ENCODE peak calls at places on chromosomes 2 and 18, in five cellular contexts. One of them, this sample, is unnamed. For H3K36me3, the result is how much of the 10 kb centered on the place peaks cover.

GRCh38 chr2:10983711-10984110 is 72.0 kb downstream of the KCNF1 start:
- DNase-seq in HCT116: no peak
- DNase-seq in SK-N-SH: no peak
- DNase-seq in Panc1: no peak
- DNase-seq in GM12878: no peak
- DNase-seq in this sample: no peak

GRCh38 chr2:152154462-152154861 is 21.1 kb downstream of the STAM2 start:
- DNase-seq in HCT116: no peak
- DNase-seq in GM12878: no peak
- DNase-seq in Panc1: no peak
- DNase-seq in SK-N-SH: no peak
- DNase-seq in this sample: no peak

GRCh38 chr2:68807821-68808266 is 63.4 kb downstream of the BMP10 start:
- DNase-seq in GM12878: no peak
- DNase-seq in HCT116: no peak
- DNase-seq in Panc1: no peak
- DNase-seq in SK-N-SH: no peak
- DNase-seq in this sample: no peak

GRCh38 chr2:235026649-235027557 is 75.1 kb downstream of the SH3BP4 start:
- DNase-seq in HCT116: peak
- DNase-seq in GM12878: no peak
- DNase-seq in Panc1: no peak
- DNase-seq in SK-N-SH: no peak
- DNase-seq in this sample: no peak

GRCh38 chr2:68926782-68927181 is 25.9 kb downstream of the GKN2 start:
- DNase-seq in Panc1: no peak
- DNase-seq in GM12878: no peak
- DNase-seq in SK-N-SH: no peak
- DNase-seq in HCT116: no peak
- DNase-seq in this sample: no peak

GRCh38 chr18:9708882-9709877 is 1.1 kb downstream of the RAB31 start:
- DNase-seq in HCT116: no peak
- DNase-seq in SK-N-SH: no peak
- DNase-seq in GM12878: no peak
- DNase-seq in Panc1: no peak
- DNase-seq in this sample: no peak

GRCh38 chr2:237801466-237801865 is 2.9 kb downstream of the RBM44 start:
- DNase-seq in HCT116: no peak
- DNase-seq in Panc1: no peak
- DNase-seq in GM12878: no peak
- DNase-seq in SK-N-SH: no peak
- DNase-seq in this sample: no peak

GRCh38 chr2:10097352-10098148 is 17.3 kb upstream of the CYS1 start:
- DNase-seq in GM12878: no peak
- DNase-seq in Panc1: peak
- DNase-seq in SK-N-SH: peak
- DNase-seq in HCT116: no peak
- DNase-seq in this sample: peak

GRCh38 chr2:222817628-222818027 is 43.2 kb upstream of the ACSL3 start:
- DNase-seq in Panc1: no peak
- DNase-seq in GM12878: no peak
- DNase-seq in HCT116: peak
- DNase-seq in SK-N-SH: no peak
- DNase-seq in this sample: no peak

GRCh38 chr2:222732774-222733173 is 61.3 kb downstream of the MOGAT1 start:
- DNase-seq in SK-N-SH: no peak
- DNase-seq in Panc1: no peak
- DNase-seq in GM12878: no peak
- DNase-seq in HCT116: no peak
- DNase-seq in this sample: no peak

GRCh38 chr2:202050652-202051051 is 17.0 kb downstream of the FZD7 start:
- DNase-seq in HCT116: no peak
- DNase-seq in Panc1: no peak
- DNase-seq in SK-N-SH: no peak
- DNase-seq in GM12878: no peak
- DNase-seq in this sample: no peak

GRCh38 chr2:202051499-202052161 is 18.0 kb downstream of the FZD7 start:
- DNase-seq in GM12878: no peak
- DNase-seq in SK-N-SH: no peak
- DNase-seq in Panc1: no peak
- DNase-seq in HCT116: no peak
- DNase-seq in this sample: no peak

GRCh38 chr2:202052235-202052634 is 18.6 kb downstream of the FZD7 start:
- DNase-seq in HCT116: no peak
- DNase-seq in Panc1: no peak
- DNase-seq in GM12878: no peak
- DNase-seq in SK-N-SH: no peak
- DNase-seq in this sample: no peak

GRCh38 chr2:202049092-202049728 is 15.6 kb downstream of the FZD7 start:
- DNase-seq in HCT116: no peak
- DNase-seq in Panc1: no peak
- DNase-seq in GM12878: no peak
- DNase-seq in SK-N-SH: no peak
- DNase-seq in this sample: no peak

DNA sequence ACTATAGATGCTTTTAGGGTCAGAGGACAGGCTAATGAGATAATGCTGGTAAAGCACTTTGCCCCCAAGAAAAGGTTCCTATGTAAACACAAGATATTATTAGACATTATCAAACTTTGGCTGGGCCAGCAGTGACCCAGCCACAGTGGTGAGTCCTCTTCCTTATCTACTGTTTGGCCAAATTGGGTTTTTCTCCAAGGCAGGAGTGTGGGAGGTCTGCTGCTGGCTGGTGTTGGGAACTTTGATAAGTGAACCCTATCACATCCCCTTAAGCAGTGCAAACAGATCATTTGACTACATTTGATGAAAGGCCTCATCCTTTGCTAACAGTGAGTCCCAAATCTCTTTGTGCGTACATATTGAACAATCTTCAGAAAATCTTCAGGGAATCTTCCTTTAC is 16.2 kb downstream of the FZD7 start:
- DNase-seq in HCT116: no peak
- DNase-seq in GM12878: no peak
- DNase-seq in SK-N-SH: no peak
- DNase-seq in Panc1: no peak
- DNase-seq in this sample: peak
- TF ChIP-seq SIN3A in HCT116: no peak
- TF ChIP-seq SIN3A in GM12878: no peak
- TF ChIP-seq SIN3A in SK-N-SH: no peak
- TF ChIP-seq SIN3A in Panc1: no peak
- TF ChIP-seq SIN3A in this sample: no peak

GRCh38 chr2:241417626-241418025 is 61.5 kb downstream of the FARP2 start:
- DNase-seq in HCT116: no peak
- DNase-seq in SK-N-SH: no peak
- DNase-seq in Panc1: no peak
- DNase-seq in GM12878: no peak
- DNase-seq in this sample: no peak
- H3K36me3 ChIP-seq in HCT116: under half
- H3K36me3 ChIP-seq in SK-N-SH: half or more
- H3K36me3 ChIP-seq in Panc1: under half
- H3K36me3 ChIP-seq in GM12878: under half
- H3K36me3 ChIP-seq in this sample: half or more

GRCh38 chr2:64461271-64462058 is 7.5 kb downstream of the LGALSL start:
- DNase-seq in GM12878: no peak
- DNase-seq in SK-N-SH: no peak
- DNase-seq in HCT116: no peak
- DNase-seq in Panc1: no peak
- DNase-seq in this sample: no peak
- TF ChIP-seq SIN3A in GM12878: no peak
- TF ChIP-seq SIN3A in SK-N-SH: no peak
- TF ChIP-seq SIN3A in HCT116: no peak
- TF ChIP-seq SIN3A in Panc1: no peak
- TF ChIP-seq SIN3A in this sample: no peak

GRCh38 chr2:46977266-46977665 is 61.7 kb upstream of the MCFD2 start:
- DNase-seq in HCT116: no peak
- DNase-seq in SK-N-SH: no peak
- DNase-seq in Panc1: no peak
- DNase-seq in GM12878: no peak
- DNase-seq in this sample: no peak
- H3K36me3 ChIP-seq in HCT116: under half
- H3K36me3 ChIP-seq in SK-N-SH: under half
- H3K36me3 ChIP-seq in Panc1: under half
- H3K36me3 ChIP-seq in GM12878: under half
- H3K36me3 ChIP-seq in this sample: under half

DNA sequence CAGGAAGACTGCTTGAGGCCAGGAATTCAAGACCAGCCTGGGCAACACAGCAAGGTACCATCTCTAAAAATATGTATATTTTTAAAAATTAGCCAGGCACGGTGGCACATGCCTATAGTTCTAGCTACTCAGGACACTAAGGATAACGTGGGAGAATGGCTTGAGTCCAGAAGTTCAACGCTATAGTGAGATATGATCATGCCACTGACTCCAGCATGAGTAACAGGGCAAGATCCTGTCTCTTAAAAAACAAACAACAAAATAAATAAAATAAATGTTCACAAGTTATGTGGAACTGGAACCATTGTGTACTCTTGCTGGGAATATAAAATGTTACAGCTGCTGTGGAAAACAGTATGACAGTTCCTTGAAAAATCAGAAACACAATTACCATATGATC is 47.2 kb downstream of the USP34 start:
- DNase-seq in GM12878: no peak
- DNase-seq in SK-N-SH: no peak
- DNase-seq in HCT116: no peak
- DNase-seq in Panc1: peak
- DNase-seq in this sample: no peak
- TF ChIP-seq SIN3A in GM12878: no peak
- TF ChIP-seq SIN3A in SK-N-SH: no peak
- TF ChIP-seq SIN3A in HCT116: no peak
- TF ChIP-seq SIN3A in Panc1: no peak
- TF ChIP-seq SIN3A in this sample: no peak

GRCh38 chr2:23753291-23754006 is 173.5 kb downstream of the ATAD2B start:
- DNase-seq in SK-N-SH: no peak
- DNase-seq in Panc1: no peak
- DNase-seq in GM12878: no peak
- DNase-seq in HCT116: no peak
- DNase-seq in this sample: no peak
- H3K36me3 ChIP-seq in SK-N-SH: under half
- H3K36me3 ChIP-seq in Panc1: under half
- H3K36me3 ChIP-seq in GM12878: under half
- H3K36me3 ChIP-seq in HCT116: under half
- H3K36me3 ChIP-seq in this sample: under half

DNA sequence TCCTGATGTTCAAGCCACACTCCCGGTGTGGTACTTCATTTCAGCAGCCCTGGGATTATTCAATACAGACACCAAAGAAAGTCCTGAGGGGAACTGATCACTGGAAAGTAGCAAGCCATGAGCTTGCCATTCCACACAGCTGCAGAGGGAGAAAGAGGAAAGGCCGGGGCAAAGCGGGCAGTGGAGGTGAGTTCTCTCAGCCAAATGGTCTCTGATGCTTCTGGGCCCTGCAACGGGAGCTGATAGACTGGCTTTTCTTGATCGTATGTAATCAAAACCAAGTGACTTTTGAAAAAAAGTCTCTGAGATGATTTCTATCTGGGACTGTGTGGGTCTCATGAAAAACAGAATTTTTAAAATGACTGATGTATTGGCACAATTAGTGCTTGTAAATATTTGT is 152.9 kb downstream of the ALPK2 start:
- DNase-seq in SK-N-SH: no peak
- DNase-seq in HCT116: no peak
- DNase-seq in Panc1: no peak
- DNase-seq in GM12878: no peak
- DNase-seq in this sample: no peak
- TF ChIP-seq SIN3A in SK-N-SH: no peak
- TF ChIP-seq SIN3A in HCT116: no peak
- TF ChIP-seq SIN3A in Panc1: no peak
- TF ChIP-seq SIN3A in GM12878: no peak
- TF ChIP-seq SIN3A in this sample: no peak

GRCh38 chr2:181483876-181484275 is 26.7 kb downstream of the ITGA4 start:
- DNase-seq in Panc1: no peak
- DNase-seq in SK-N-SH: no peak
- DNase-seq in HCT116: no peak
- DNase-seq in GM12878: no peak
- DNase-seq in this sample: no peak

GRCh38 chr2:181483221-181483620 is 26.0 kb downstream of the ITGA4 start:
- DNase-seq in Panc1: no peak
- DNase-seq in SK-N-SH: no peak
- DNase-seq in GM12878: no peak
- DNase-seq in HCT116: no peak
- DNase-seq in this sample: no peak
- H3K36me3 ChIP-seq in Panc1: under half
- H3K36me3 ChIP-seq in SK-N-SH: under half
- H3K36me3 ChIP-seq in GM12878: under half
- H3K36me3 ChIP-seq in HCT116: under half
- H3K36me3 ChIP-seq in this sample: under half

This sample was measured in K562.